ENCODE peak calls at places on chromosomes 3 and 15, in ten cellular contexts. L is heart left ventricle, G is A549, M is adrenal gland, B is psoas muscle, U is IMR-90, Z is cardiac muscle cell, V is right atrium auricular region, A is left lung, T is tibial artery. I is an unnamed sample.

GRCh38 chr3:24135280-24135679 is 190.2 kb downstream of the NR1D2 start:
- DNase-seq in L (no peak), G (no peak), M (no peak), B (no peak), U (no peak), Z (no peak), V (no peak), A (no peak), T (no peak), I (no peak)

GRCh38 chr3:24494616-24495333 is at the start of gene THRB:
- DNase-seq in L (peak; percentile 81), G (peak; percentile 68), M (peak; percentile 79), B (peak; percentile 83), U (no peak), Z (peak; percentile 75), V (peak; percentile 76), A (peak; percentile 88), T (peak; percentile 91), I (no peak)

GRCh38 chr3:155411500-155412223 is 118.2 kb upstream of the STRIT1 start:
- DNase-seq in L (no peak), G (no peak), M (no peak), B (no peak), U (no peak), Z (no peak), V (no peak), A (no peak), T (no peak), I (no peak)

GRCh38 chr15:35141743-35142356 is 56.8 kb upstream of the NANOGP8 start:
- DNase-seq in L (no peak), G (no peak), M (no peak), B (no peak), U (peak; percentile 96), Z (peak; percentile 13), V (no peak), A (no peak), T (no peak), I (peak; percentile 17)

GRCh38 chr3:52176188-52176752 is 21.7 kb upstream of the ALAS1 start:
- DNase-seq in L (no peak), G (no peak), M (no peak), B (no peak), U (no peak), Z (no peak), V (no peak), A (no peak), T (peak; percentile 17), I (no peak)

GRCh38 chr3:76698136-76698535 is 341.8 kb upstream of the ROBO2 start:
- DNase-seq in L (no peak), G (no peak), M (no peak), B (no peak), U (no peak), Z (no peak), V (no peak), A (no peak), T (no peak), I (no peak)

GRCh38 chr15:69958494-69959134 is 139.1 kb downstream of the TLE3 start:
- DNase-seq in L (no peak), G (no peak), M (no peak), B (no peak), U (no peak), Z (no peak), V (no peak), A (no peak), T (no peak), I (no peak)

GRCh38 chr15:49270541-49271421 is 100.7 kb downstream of the GALK2 start:
- DNase-seq in L (peak; percentile 17), G (no peak), M (no peak), B (peak; percentile 23), U (peak; percentile 69), Z (no peak), V (peak; percentile 66), A (no peak), T (peak; percentile 68), I (peak; percentile 48)

GRCh38 chr15:31419820-31420219 is 93.2 kb downstream of the KLF13 start:
- DNase-seq in L (no peak), G (no peak), M (no peak), B (no peak), U (no peak), Z (no peak), V (no peak), A (no peak), T (no peak), I (no peak)

GRCh38 chr15:39843561-39843960 is 60.9 kb upstream of the FSIP1 start:
- DNase-seq in L (no peak), G (no peak), M (no peak), B (no peak), U (no peak), Z (no peak), V (no peak), A (no peak), T (no peak), I (no peak)

GRCh38 chr15:96158938-96159337 is 171.6 kb upstream of the NR2F2 start:
- DNase-seq in L (peak; percentile 35), G (no peak), M (no peak), B (no peak), U (no peak), Z (no peak), V (no peak), A (no peak), T (no peak), I (no peak)

DNA sequence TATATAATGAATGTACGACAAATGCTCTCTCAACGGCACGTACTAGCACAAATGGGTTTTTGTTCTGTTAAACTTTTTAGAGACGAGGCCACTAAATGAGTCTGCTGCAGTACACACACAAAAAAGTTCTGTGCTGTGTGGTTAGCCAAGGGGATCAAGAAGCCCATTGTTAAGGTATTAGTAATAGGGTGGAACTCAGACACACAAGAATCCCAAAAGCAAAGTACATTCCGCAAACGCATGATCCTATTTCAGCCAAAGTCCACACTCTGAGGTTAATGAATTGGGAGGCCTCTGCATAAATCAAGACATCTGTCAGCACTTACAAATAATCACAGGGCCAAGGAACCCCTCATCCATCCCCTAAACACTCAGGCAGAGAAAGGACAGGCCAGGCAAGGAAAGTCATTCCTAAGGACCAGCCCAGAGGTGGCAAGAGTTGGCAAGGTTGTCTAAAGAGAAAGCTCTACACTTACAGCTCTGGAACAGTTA is 12.1 kb downstream of the OSBPL10 start:
- DNase-seq in L (no peak), G (peak; percentile 74), M (no peak), B (no peak), U (peak; percentile 93), Z (no peak), V (no peak), A (no peak), T (no peak), I (peak; percentile 90)
- H3K27ac ChIP-seq in L (no peak overlapping the region), G (peak overlapping the region; percentile 87), M (peak overlapping the region; percentile 30), B (peak overlapping the region; percentile 19), U (peak overlapping the region; percentile 89), Z (no peak overlapping the region), V (peak overlapping the region; percentile 58), A (peak overlapping the region; percentile 15), T (peak overlapping the region; percentile 67), I (peak overlapping the region; percentile 92)

GRCh38 chr3:150675587-150675986 is 28.1 kb downstream of the ERICH6 start:
- DNase-seq in L (no peak), G (no peak), M (no peak), B (no peak), U (no peak), Z (no peak), V (no peak), A (no peak), T (no peak), I (no peak)

GRCh38 chr3:150682819-150683218 is 20.9 kb downstream of the ERICH6 start:
- DNase-seq in L (no peak), G (no peak), M (no peak), B (no peak), U (no peak), Z (no peak), V (no peak), A (no peak), T (no peak), I (no peak)

GRCh38 chr3:150680562-150680961 is 23.2 kb downstream of the ERICH6 start:
- DNase-seq in L (no peak), G (no peak), M (no peak), B (no peak), U (no peak), Z (no peak), V (no peak), A (no peak), T (no peak), I (no peak)

GRCh38 chr3:150681037-150681436 is 22.7 kb downstream of the ERICH6 start:
- DNase-seq in L (no peak), G (no peak), M (no peak), B (no peak), U (no peak), Z (no peak), V (no peak), A (no peak), T (no peak), I (no peak)
- H3K4me3 ChIP-seq in L (no peak overlapping the region), G (no peak overlapping the region), M (no peak overlapping the region), B (no peak overlapping the region), U (no peak overlapping the region), Z (no peak overlapping the region), V (no peak overlapping the region), A (no peak overlapping the region), T (no peak overlapping the region), I (no peak overlapping the region)

GRCh38 chr3:129938140-129938930 is 36.2 kb upstream of the TRH start:
- DNase-seq in L (no peak), G (no peak), M (no peak), B (no peak), U (no peak), Z (no peak), V (no peak), A (no peak), T (no peak), I (no peak)
- TF ChIP-seq CTCF in L (no peak), G (no peak), M (no peak), B (no peak), U (no peak), Z (no peak), V (no peak), A (no peak), T (no peak), I (no peak)

DNA sequence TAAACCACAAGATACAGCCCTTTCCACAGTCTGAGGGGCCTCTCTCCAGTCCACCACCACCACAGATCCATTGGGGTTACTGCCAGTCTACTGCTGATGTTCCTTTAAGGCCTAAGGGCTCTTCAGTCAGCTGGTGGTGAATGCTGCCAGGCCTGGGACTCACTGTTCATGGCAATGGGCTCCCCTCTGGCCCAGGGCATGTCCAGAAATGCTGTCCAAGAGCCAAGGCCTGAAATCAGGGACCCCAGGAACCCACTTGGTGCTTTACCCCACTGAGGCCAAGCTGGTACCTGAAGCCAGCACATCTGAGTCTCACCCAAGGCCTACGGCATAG is 128.6 kb upstream of the CBLB start:
- DNase-seq in L (no peak), G (no peak), M (no peak), B (no peak), U (no peak), Z (no peak), V (no peak), A (no peak), T (no peak), I (no peak)
- H3K27ac ChIP-seq in L (no peak overlapping the region), G (peak overlapping the region; percentile 82), M (peak overlapping the region; percentile 61), B (no peak overlapping the region), U (peak overlapping the region; percentile 35), Z (no peak overlapping the region), V (peak overlapping the region; percentile 58), A (peak overlapping the region; percentile 71), T (no peak overlapping the region), I (peak overlapping the region; percentile 85)

I was measured in brain microvascular endothelial cell.